ENCODE peak calls at places on chromosomes 4 and X, in four cellular contexts. Y is left cardiac atrium, O is MCF 10A, H is stomach. E is an unnamed sample.

GRCh38 chr4:145530662-145531061 is 49.0 kb downstream of the SMAD1 start:
- DNase-seq in Y (no peak), O (no peak), H (no peak), E (no peak)

GRCh38 chr4:92091335-92091734 is 212.4 kb upstream of the GRID2 start:
- DNase-seq in Y (no peak), O (no peak), H (no peak), E (no peak)

GRCh38 chr4:145423017-145423708 is 58.5 kb upstream of the SMAD1 start:
- DNase-seq in Y (no peak), O (no peak), H (no peak), E (no peak)

GRCh38 chr4:98653006-98653405 is 5.4 kb downstream of the TSPAN5 start:
- DNase-seq in Y (no peak), O (peak; percentile 71), H (no peak), E (no peak)

GRCh38 chrX:29662101-29662500 is 553.3 kb upstream of the MAGEB2 start:
- DNase-seq in Y (no peak), O (peak; percentile 84), H (no peak), E (no peak)

GRCh38 chr4:173443121-173443520 is 44.2 kb upstream of the SCRG1 start:
- DNase-seq in Y (no peak), O (no peak), H (no peak), E (no peak)

GRCh38 chr4:73964862-73965611 is 16.8 kb downstream of the PF4 start:
- DNase-seq in Y (no peak), O (peak; percentile 3), H (peak; percentile 64), E (no peak)

GRCh38 chrX:43974736-43975135 is 1.5 kb upstream of the NDP start:
- DNase-seq in Y (no peak), O (no peak), H (no peak), E (no peak)

GRCh38 chrX:135302269-135302873 is 6.9 kb upstream of the ETDC start:
- DNase-seq in Y (no peak), O (no peak), H (no peak), E (no peak)

GRCh38 chr4:158769175-158769831 is 477 bp downstream of the FNIP2 start:
- DNase-seq in Y (peak; percentile 45), O (peak; percentile 26), H (peak; percentile 29), E (peak; percentile 77)

GRCh38 chr4:144599621-144600020 is 46.3 kb upstream of the HHIP start:
- DNase-seq in Y (no peak), O (no peak), H (no peak), E (no peak)

GRCh38 chr4:53804719-53805118 is 213.4 kb upstream of the LNX1 start:
- DNase-seq in Y (no peak), O (peak; percentile 55), H (peak; percentile 67), E (no peak)

E was measured in sigmoid colon.